ENCODE peak calls at places on chromosomes 4 and X, in ten cellular contexts. M, I, Z, P, L, A, N, C, E and G are unnamed samples.

GRCh38 chr4:166008510-166008909 is 135.5 kb downstream of the TLL1 start:
- DNase-seq in M (no peak), I (no peak), Z (no peak), P (no peak), L (no peak), A (no peak), N (no peak), C (no peak), E (no peak), G (no peak)

GRCh38 chrX:139826065-139827044 is 106.5 kb downstream of the ATP11C start:
- DNase-seq in M (peak; percentile 38), I (no peak), Z (no peak), P (no peak), L (no peak), A (no peak), N (no peak), C (no peak), E (peak; percentile 47), G (peak; percentile 75)

GRCh38 chr4:71294301-71294700 is 44.5 kb upstream of the SLC4A4 start:
- DNase-seq in M (no peak), I (no peak), Z (no peak), P (no peak), L (no peak), A (no peak), N (no peak), C (no peak), E (no peak), G (peak; percentile 37)

GRCh38 chr4:100106982-100107381 is 83.3 kb downstream of the DDIT4L start:
- DNase-seq in M (no peak), I (no peak), Z (no peak), P (no peak), L (no peak), A (no peak), N (no peak), C (no peak), E (no peak), G (no peak)

GRCh38 chr4:76078033-76078613 is 3.6 kb downstream of the ART3 start:
- DNase-seq in M (no peak), I (no peak), Z (no peak), P (no peak), L (no peak), A (no peak), N (no peak), C (no peak), E (no peak), G (no peak)

GRCh38 chr4:158523990-158524545 is 2.4 kb downstream of the RXFP1 start:
- DNase-seq in M (no peak), I (no peak), Z (no peak), P (no peak), L (no peak), A (no peak), N (no peak), C (no peak), E (no peak), G (no peak)

GRCh38 chrX:46617906-46618305 is 44.3 kb downstream of the CHST7 start:
- DNase-seq in M (no peak), I (no peak), Z (no peak), P (no peak), L (no peak), A (no peak), N (no peak), C (no peak), E (no peak), G (no peak)

GRCh38 chr4:38190717-38191178 is 230.6 kb downstream of the PTTG2 start:
- DNase-seq in M (no peak), I (no peak), Z (no peak), P (no peak), L (no peak), A (peak; percentile 87), N (no peak), C (no peak), E (peak; percentile 39), G (peak; percentile 72)

GRCh38 chr4:124199755-124200154 is 512.8 kb downstream of the ANKRD50 start:
- DNase-seq in M (no peak), I (no peak), Z (no peak), P (no peak), L (no peak), A (no peak), N (no peak), C (no peak), E (no peak), G (peak; percentile 61)

GRCh38 chr4:164512124-164512523 is 241.8 kb upstream of the SMIM31 start:
- DNase-seq in M (no peak), I (no peak), Z (no peak), P (no peak), L (no peak), A (no peak), N (no peak), C (no peak), E (no peak), G (no peak)

GRCh38 chrX:56462389-56462788 is 101.0 kb upstream of the UBQLN2 start:
- DNase-seq in M (no peak), I (no peak), Z (no peak), P (no peak), L (no peak), A (no peak), N (no peak), C (no peak), E (no peak), G (peak; percentile 8)

GRCh38 chr4:1855334-1856070 is 454 bp downstream of the LETM1 start:
- DNase-seq in M (no peak), I (peak; percentile 51), Z (peak; percentile 33), P (peak; percentile 27), L (peak; percentile 73), A (no peak), N (peak; percentile 31), C (peak; percentile 73), E (no peak), G (no peak)

GRCh38 chr4:73631565-73632226 is 11.5 kb upstream of the RASSF6 start:
- DNase-seq in M (no peak), I (peak; percentile 51), Z (no peak), P (no peak), L (no peak), A (no peak), N (no peak), C (no peak), E (no peak), G (no peak)

GRCh38 chrX:128365523-128365922 is 313.3 kb upstream of the ACTRT1 start:
- DNase-seq in M (no peak), I (no peak), Z (no peak), P (no peak), L (no peak), A (no peak), N (no peak), C (no peak), E (no peak), G (no peak)

GRCh38 chr4:56301181-56302076 is 85.9 kb downstream of the AASDH start:
- DNase-seq in M (peak; percentile 68), I (peak; percentile 90), Z (peak; percentile 76), P (peak; percentile 60), L (peak; percentile 79), A (peak; percentile 76), N (peak; percentile 36), C (no peak), E (peak; percentile 71), G (peak; percentile 91)
- H3K4me3 ChIP-seq in M (no peak overlapping the region), I (no peak overlapping the region), Z (no peak overlapping the region), P (no peak overlapping the region), L (no peak overlapping the region), A (no peak overlapping the region), N (no peak overlapping the region), C (no peak overlapping the region), E (no peak overlapping the region), G (no peak overlapping the region)

DNA sequence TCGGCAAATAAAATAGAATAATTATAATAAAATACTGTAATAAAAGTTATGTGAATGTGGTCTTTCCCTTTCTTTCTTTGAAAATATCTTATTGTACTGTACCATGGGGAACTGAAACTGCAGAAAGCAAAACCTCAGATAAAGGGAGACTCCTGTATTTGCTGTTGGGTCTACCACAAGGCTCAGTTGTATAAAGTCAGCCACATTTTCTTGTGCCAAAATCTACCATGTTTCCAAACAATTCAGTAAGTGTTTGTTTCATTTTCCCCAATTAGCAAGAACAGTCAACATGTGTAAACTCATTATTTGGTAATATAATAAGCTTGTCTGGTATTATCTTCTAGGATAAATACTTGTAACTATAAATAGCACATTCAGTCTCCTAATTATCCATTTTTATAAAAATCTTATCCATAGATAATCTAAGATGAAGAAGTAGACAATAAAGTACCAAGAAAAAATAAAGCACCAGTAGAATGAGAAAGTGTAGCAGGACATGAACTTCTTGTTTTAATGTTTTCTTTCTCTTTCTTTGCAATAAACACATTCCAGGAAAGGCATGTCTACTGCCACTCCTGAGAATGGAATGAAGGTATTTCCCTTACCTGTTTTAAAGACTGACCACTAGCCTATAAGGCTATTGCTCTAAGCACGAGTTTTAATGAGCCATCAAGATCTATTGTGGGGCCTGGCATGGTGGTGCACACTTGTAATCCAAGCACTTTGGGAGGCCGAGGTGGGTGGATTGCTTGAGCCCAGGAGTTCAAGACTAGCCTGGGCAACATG is 15.0 kb upstream of the OTUD4 start:
- DNase-seq in M (no peak), I (no peak), Z (no peak), P (no peak), L (no peak), A (no peak), N (no peak), C (no peak), E (no peak), G (no peak)
- TF ChIP-seq CTCF in M (no peak), I (no peak), Z (no peak), P (no peak), L (no peak), A (no peak), N (no peak), C (no peak), E (no peak), G (no peak)

GRCh38 chr4:127383666-127384065 is 249.1 kb upstream of the INTU start:
- DNase-seq in M (no peak), I (no peak), Z (no peak), P (no peak), L (no peak), A (no peak), N (no peak), C (no peak), E (no peak), G (no peak)
- H3K4me3 ChIP-seq in M (no peak overlapping the region), I (no peak overlapping the region), Z (no peak overlapping the region), P (no peak overlapping the region), L (no peak overlapping the region), A (no peak overlapping the region), N (no peak overlapping the region), C (no peak overlapping the region), E (no peak overlapping the region), G (no peak overlapping the region)

GRCh38 chr4:8176547-8177399 is 18.2 kb upstream of the ABLIM2 start:
- DNase-seq in M (no peak), I (peak; percentile 49), Z (peak; percentile 54), P (no peak), L (no peak), A (no peak), N (no peak), C (peak; percentile 68), E (no peak), G (peak; percentile 54)

GRCh38 chr4:8177956-8178355 is 19.3 kb upstream of the ABLIM2 start:
- DNase-seq in M (no peak), I (no peak), Z (no peak), P (no peak), L (no peak), A (no peak), N (no peak), C (no peak), E (no peak), G (no peak)

GRCh38 chr4:8175686-8176085 is 17.1 kb upstream of the ABLIM2 start:
- DNase-seq in M (no peak), I (no peak), Z (no peak), P (no peak), L (no peak), A (no peak), N (no peak), C (no peak), E (no peak), G (no peak)

GRCh38 chr4:8179074-8179473 is 20.0 kb upstream of the SH3TC1 start:
- DNase-seq in M (no peak), I (no peak), Z (no peak), P (no peak), L (no peak), A (no peak), N (no peak), C (no peak), E (no peak), G (no peak)

GRCh38 chr4:8177544-8177943 is 18.9 kb upstream of the ABLIM2 start:
- DNase-seq in M (no peak), I (no peak), Z (no peak), P (no peak), L (no peak), A (no peak), N (no peak), C (peak; percentile 54), E (no peak), G (no peak)
- TF ChIP-seq CTCF in M (no peak), I (no peak), Z (no peak), P (no peak), L (no peak), A (no peak), N (no peak), C (no peak), E (no peak), G (no peak)